ENCODE peak calls at places on chromosome 22, in four cellular contexts. S is stromal cell of bone marrow, W is GDM1, G is lower lobe of right lung. N is an unnamed sample.

GRCh38 chr22:48858856-48859255 is 968.8 kb downstream of the BRD1 start:
- DNase-seq in G (no peak), S (no peak), W (no peak), N (no peak)

GRCh38 chr22:35905894-35906293 is 122.7 kb downstream of the RBFOX2 start:
- DNase-seq in W (no peak), S (no peak), G (no peak), N (no peak)

GRCh38 chr22:18032455-18033101 is 8.2 kb upstream of the MICAL3 start:
- DNase-seq in G (no peak), W (no peak), S (no peak), N (no peak)

GRCh38 chr22:30414525-30415047 is 11.0 kb upstream of the MTFP1 start:
- DNase-seq in S (no peak), G (no peak), W (no peak), N (no peak)

GRCh38 chr22:40479887-40480538 is 109.6 kb downstream of the SGSM3 start:
- DNase-seq in S (no peak), G (no peak), W (no peak), N (no peak)

GRCh38 chr22:50191041-50191740 is 5.5 kb downstream of the TRABD start:
- DNase-seq in W (peak), S (no peak), G (peak), N (peak)

GRCh38 chr22:28029201-28029948 is 110.3 kb upstream of the PITPNB start:
- DNase-seq in S (no peak), W (peak), G (peak), N (no peak)

GRCh38 chr22:40982482-40983385 is 31.6 kb downstream of the RBX1 start:
- DNase-seq in W (no peak), G (no peak), S (no peak), N (no peak)

GRCh38 chr22:38927033-38927789 is 30.2 kb upstream of the APOBEC3A start:
- DNase-seq in W (no peak), G (peak), S (peak), N (peak)

GRCh38 chr22:24803064-24803542 is 2.9 kb upstream of the SGSM1 start:
- DNase-seq in S (peak), G (no peak), W (peak), N (no peak)

GRCh38 chr22:40679249-40679963 is at the start of gene MCHR1:
- DNase-seq in G (no peak), S (no peak), W (no peak), N (no peak)

GRCh38 chr22:38715176-38715764 is 9.5 kb downstream of the GTPBP1 start:
- DNase-seq in W (no peak), S (no peak), G (no peak), N (no peak)

GRCh38 chr22:27784099-27784446 is 17.5 kb downstream of the MN1 start:
- DNase-seq in S (no peak), G (no peak), W (no peak), N (no peak)

GRCh38 chr22:23632178-23632577 is at the start of gene DRICH1:
- DNase-seq in S (no peak), G (no peak), W (no peak), N (no peak)

GRCh38 chr22:35411112-35411511 is 11.2 kb downstream of the MCM5 start:
- DNase-seq in G (no peak), W (no peak), S (no peak), N (peak)

GRCh38 chr22:38973289-38974169 is 8.6 kb upstream of the APOBEC3B start:
- DNase-seq in G (no peak), S (no peak), W (no peak), N (no peak)

GRCh38 chr22:20441631-20442484 is 4.2 kb upstream of the SCARF2 start:
- DNase-seq in W (no peak), G (peak), S (no peak), N (no peak)

GRCh38 chr22:30695871-30696655 is 1.4 kb downstream of the OSBP2 start:
- DNase-seq in S (no peak), W (no peak), G (no peak), N (no peak)

GRCh38 chr22:20141186-20142077 is 9.4 kb downstream of the CCDC188 start:
- DNase-seq in S (no peak), W (no peak), G (no peak), N (no peak)

GRCh38 chr22:36776722-36777121 is 803 bp upstream of the IFT27 start:
- DNase-seq in W (no peak), S (no peak), G (no peak), N (no peak)

GRCh38 chr22:19772673-19773469 is 12.3 kb downstream of the TBX1 start:
- DNase-seq in S (no peak), G (peak), W (no peak), N (no peak)